ENCODE peak calls at places on chromosome 7, in seven cellular contexts. I, U, P, B, O, H and Y are unnamed samples. For H3K4me1 and H3K9me3, the result is how much of the 10 kb centered on the place peaks cover.

GRCh38 chr7:128948976-128949760 is 11.4 kb downstream of the IRF5 start:
- DNase-seq in I (peak), U (no peak), P (no peak), B (no peak), O (no peak), H (no peak), Y (no peak)

GRCh38 chr7:19269301-19269700 is 124.1 kb upstream of the FERD3L start:
- DNase-seq in I (no peak), U (no peak), P (no peak), B (no peak), O (no peak), H (no peak), Y (no peak)

GRCh38 chr7:76066716-76067503 is 19.0 kb downstream of the MDH2 start:
- DNase-seq in I (no peak), U (no peak), P (no peak), B (no peak), O (no peak), H (no peak), Y (no peak)

GRCh38 chr7:129055294-129055816 is 444 bp upstream of the TNPO3 start:
- DNase-seq in I (no peak), U (no peak), P (no peak), B (no peak), O (no peak), H (no peak), Y (no peak)

GRCh38 chr7:27108390-27109127 is 6.1 kb upstream of the HOXA2 start:
- DNase-seq in I (peak), U (peak), P (no peak), B (peak), O (no peak), H (no peak), Y (no peak)

GRCh38 chr7:610531-611280 is 91.1 kb upstream of the PDGFA start:
- DNase-seq in I (peak), U (no peak), P (no peak), B (peak), O (no peak), H (no peak), Y (no peak)

GRCh38 chr7:104252409-104253134 is 44.8 kb upstream of the ORC5 start:
- DNase-seq in I (no peak), U (no peak), P (no peak), B (no peak), O (peak), H (no peak), Y (no peak)

GRCh38 chr7:149278396-149278795 is 16.4 kb downstream of the ZNF783 start:
- DNase-seq in I (no peak), U (no peak), P (no peak), B (no peak), O (no peak), H (no peak), Y (no peak)

DNA sequence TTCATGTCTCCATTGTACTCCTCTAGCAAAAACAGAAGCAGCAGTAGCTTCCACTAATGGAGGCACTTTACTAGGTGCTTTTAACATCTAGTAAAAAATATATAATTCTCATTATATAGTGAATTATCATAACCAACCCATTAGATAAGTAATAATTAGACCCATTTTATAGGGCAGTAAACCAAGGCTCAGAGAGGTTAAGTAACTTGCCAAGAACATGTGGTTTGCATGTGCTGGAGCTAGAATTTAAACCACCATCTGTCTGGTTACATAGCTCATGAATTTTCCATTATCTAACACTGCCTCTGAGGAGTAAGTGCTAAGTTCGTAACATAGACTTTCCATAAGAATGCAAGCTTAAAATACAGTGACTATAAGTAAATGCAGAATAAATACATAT is 41.9 kb downstream of the CREB3L2 start:
- DNase-seq in I (no peak), U (no peak), P (no peak), B (no peak), O (no peak), H (no peak), Y (no peak)
- H3K4me1 ChIP-seq in I (under half), U (under half), P (under half), B (under half), O (under half), H (under half), Y (under half)

GRCh38 chr7:102039706-102040105 is 222.3 kb downstream of the CUX1 start:
- DNase-seq in I (no peak), U (no peak), P (no peak), B (no peak), O (no peak), H (no peak), Y (no peak)
- H3K9me3 ChIP-seq in I (under half), U (under half), P (under half), B (under half), O (under half), H (under half), Y (under half)

DNA sequence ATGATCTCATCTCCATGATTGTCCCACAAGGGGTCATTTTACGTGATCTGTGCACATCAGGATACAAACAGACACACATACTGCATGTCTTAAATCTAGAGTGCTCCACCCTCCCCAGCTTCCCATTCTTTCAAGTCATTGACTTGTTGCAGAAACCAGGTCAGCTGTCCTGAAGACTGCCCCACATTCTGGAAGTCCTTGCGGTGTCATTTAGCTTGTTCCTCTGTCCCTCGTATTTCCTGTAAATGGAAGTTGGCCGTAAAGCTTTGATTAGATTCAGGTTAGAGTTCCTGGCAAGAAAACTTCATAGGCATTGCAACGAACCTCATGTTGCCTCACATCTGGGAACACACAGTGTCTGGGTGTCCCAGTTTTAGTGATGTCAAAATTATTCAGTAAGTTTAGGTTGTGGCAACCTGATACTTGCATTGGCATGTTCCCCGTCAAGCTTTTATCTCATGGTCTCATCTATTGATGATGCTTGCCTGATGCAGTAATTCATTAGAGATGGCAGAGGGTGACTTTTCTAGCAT is 417.4 kb upstream of the GALNT17 start:
- DNase-seq in I (no peak), U (no peak), P (no peak), B (no peak), O (no peak), H (no peak), Y (no peak)
- H3K4me1 ChIP-seq in I (under half), U (under half), P (under half), B (under half), O (under half), H (under half), Y (under half)

GRCh38 chr7:158206341-158206740 is 381.3 kb downstream of the PTPRN2 start:
- DNase-seq in I (no peak), U (no peak), P (no peak), B (no peak), O (no peak), H (no peak), Y (no peak)
- H3K9me3 ChIP-seq in I (under half), U (under half), P (under half), B (under half), O (under half), H (under half), Y (under half)

GRCh38 chr7:150665075-150665794 is 20.3 kb upstream of the GIMAP2 start:
- DNase-seq in I (no peak), U (no peak), P (no peak), B (no peak), O (no peak), H (no peak), Y (no peak)
- H3K4me1 ChIP-seq in I (under half), U (under half), P (under half), B (under half), O (under half), H (under half), Y (under half)

GRCh38 chr7:157984138-157984913 is 603.3 kb downstream of the PTPRN2 start:
- DNase-seq in I (no peak), U (no peak), P (peak), B (peak), O (no peak), H (no peak), Y (no peak)

GRCh38 chr7:157987906-157988305 is 599.7 kb downstream of the PTPRN2 start:
- DNase-seq in I (no peak), U (no peak), P (no peak), B (peak), O (no peak), H (no peak), Y (no peak)

GRCh38 chr7:157985636-157986035 is 602.0 kb downstream of the PTPRN2 start:
- DNase-seq in I (no peak), U (no peak), P (no peak), B (peak), O (no peak), H (no peak), Y (no peak)

GRCh38 chr7:157984914-157985163 is 602.8 kb downstream of the PTPRN2 start:
- DNase-seq in I (no peak), U (no peak), P (no peak), B (no peak), O (no peak), H (no peak), Y (no peak)

DNA sequence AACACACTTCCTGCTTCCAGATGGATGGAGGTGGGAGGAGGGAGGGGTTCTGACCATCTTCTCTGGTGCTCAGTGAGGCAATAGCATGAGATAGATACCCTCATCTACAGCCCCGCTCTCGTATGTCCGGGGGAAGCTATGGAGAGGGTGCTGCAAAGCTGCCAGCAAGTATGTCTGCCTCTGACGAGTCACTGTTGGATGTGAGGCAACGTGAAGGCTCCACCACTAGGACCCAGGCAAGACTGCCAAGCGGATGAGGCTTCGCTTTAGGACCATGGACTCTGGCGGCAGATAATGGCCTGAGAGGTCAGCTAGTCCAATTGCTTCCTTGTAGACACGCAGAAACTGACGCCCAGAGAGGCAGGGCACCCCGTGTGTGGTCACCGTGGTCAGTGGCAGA is 601.6 kb downstream of the PTPRN2 start:
- DNase-seq in I (no peak), U (no peak), P (no peak), B (no peak), O (no peak), H (no peak), Y (no peak)
- H3K9me3 ChIP-seq in I (under half), U (under half), P (under half), B (under half), O (under half), H (under half), Y (under half)

GRCh38 chr7:77313876-77314480 is 102.2 kb downstream of the GSAP start:
- DNase-seq in I (no peak), U (no peak), P (no peak), B (no peak), O (no peak), H (no peak), Y (no peak)
- H3K4me1 ChIP-seq in I (under half), U (under half), P (under half), B (under half), O (under half), H (under half), Y (half or more)

DNA sequence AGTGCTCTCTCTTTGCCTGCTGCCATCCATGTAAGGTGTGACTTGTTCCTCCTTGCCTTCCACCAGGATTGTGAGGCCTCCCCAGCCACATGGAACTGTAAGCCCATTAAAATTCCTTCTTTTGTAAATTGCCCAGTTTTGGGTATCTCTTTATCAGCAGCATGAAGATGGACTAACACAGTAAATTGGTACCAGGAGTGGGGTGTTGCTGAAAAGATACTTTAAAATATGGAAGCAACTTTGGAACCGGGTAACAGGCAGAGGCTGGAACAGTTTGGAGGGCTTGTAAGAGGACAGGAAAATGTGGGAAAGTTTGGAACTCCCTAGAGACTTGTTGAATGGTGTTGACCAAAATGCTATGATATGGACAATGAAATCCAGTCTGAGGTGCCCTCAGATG is 63.8 kb upstream of the PPP1R9A start:
- DNase-seq in I (no peak), U (no peak), P (no peak), B (no peak), O (no peak), H (no peak), Y (no peak)
- H3K9me3 ChIP-seq in I (under half), U (under half), P (under half), B (under half), O (under half), H (under half), Y (half or more)